ENCODE peak calls at places on chromosome 1, in five cellular contexts. J, P, I, H and K are unnamed samples.
A peak's percentile ranks its signal among the peaks of the same experiment; 100 is the strongest.

GRCh38 chr1:167109125-167109524 is 15.2 kb downstream of the STYXL2 start:
- DNase-seq in J (no peak), P (no peak), I (no peak), H (no peak), K (no peak)

GRCh38 chr1:33161061-33161681 is 20.7 kb downstream of the TRIM62 start:
- DNase-seq in J (no peak), P (no peak), I (no peak), H (no peak), K (no peak)

GRCh38 chr1:162444903-162445302 is 33.0 kb upstream of the SH2D1B start:
- DNase-seq in J (no peak), P (no peak), I (no peak), H (no peak), K (no peak)

GRCh38 chr1:180269848-180270766 is 40.0 kb downstream of the LHX4 start:
- DNase-seq in J (peak; percentile 85), P (no peak), I (no peak), H (no peak), K (peak; percentile 70)

GRCh38 chr1:30356839-30357238 is 366.5 kb downstream of the MATN1 start:
- DNase-seq in J (no peak), P (no peak), I (no peak), H (no peak), K (no peak)

GRCh38 chr1:63557365-63557987 is 34.2 kb downstream of the EFCAB7 start:
- DNase-seq in J (peak; percentile 83), P (peak; percentile 35), I (no peak), H (peak; percentile 37), K (no peak)

GRCh38 chr1:1554926-1555915 is 14.8 kb upstream of the TMEM240 start:
- DNase-seq in J (no peak), P (no peak), I (no peak), H (peak; percentile 48), K (no peak)

GRCh38 chr1:180195916-180196315 is 34.1 kb upstream of the LHX4 start:
- DNase-seq in J (no peak), P (no peak), I (no peak), H (no peak), K (no peak)

GRCh38 chr1:179353546-179353945 is 12.2 kb upstream of the AXDND1 start:
- DNase-seq in J (no peak), P (no peak), I (no peak), H (no peak), K (no peak)

GRCh38 chr1:116309090-116309870 is 63.8 kb upstream of the ATP1A1 start:
- DNase-seq in J (no peak), P (no peak), I (no peak), H (no peak), K (no peak)

DNA sequence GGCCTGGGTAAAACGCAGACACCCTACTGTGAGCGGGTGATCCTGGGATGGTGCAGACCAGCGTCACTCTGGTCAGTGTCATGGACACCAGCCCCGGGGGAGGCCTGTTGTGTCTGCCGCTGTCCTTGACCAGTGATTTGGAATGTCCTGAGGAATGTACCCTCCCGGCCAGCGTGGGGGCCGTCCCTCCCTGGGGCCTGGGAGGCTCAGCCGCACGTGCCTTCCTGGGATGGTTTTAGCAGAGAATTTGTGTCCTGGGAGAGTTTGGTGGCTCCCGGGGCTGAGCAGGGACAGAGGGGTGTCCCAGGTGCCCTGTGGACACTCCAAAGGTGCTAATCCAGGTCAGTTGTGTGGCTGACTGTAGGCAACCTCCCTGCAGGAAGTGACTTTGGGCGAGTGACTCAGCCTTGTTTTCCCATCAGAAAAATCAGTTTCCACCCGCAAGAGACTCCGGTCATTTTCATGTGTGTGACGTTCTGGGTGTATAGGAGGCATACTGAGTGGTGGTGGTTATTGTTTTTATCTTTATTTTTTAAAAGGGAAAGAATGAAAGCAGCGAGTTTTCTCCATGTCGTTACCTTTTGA is 6.3 kb downstream of the ARHGEF16 start:
- DNase-seq in J (no peak), P (no peak), I (no peak), H (no peak), K (no peak)
- H3K4me1 ChIP-seq in J (peaks cover 3% of the 10 kb centered on the region), P (peaks cover 15% of the 10 kb centered on the region), I (no peaks in the 10 kb centered on the region), H (no peaks in the 10 kb centered on the region), K (peaks cover 48% of the 10 kb centered on the region)

GRCh38 chr1:27108588-27108987 is 46.3 kb downstream of the SLC9A1 start:
- DNase-seq in J (no peak), P (no peak), I (no peak), H (no peak), K (no peak)

GRCh38 chr1:27106561-27107323 is 48.2 kb downstream of the SLC9A1 start:
- DNase-seq in J (no peak), P (no peak), I (no peak), H (no peak), K (no peak)

GRCh38 chr1:27105018-27105417 is 49.9 kb downstream of the SLC9A1 start:
- DNase-seq in J (no peak), P (no peak), I (no peak), H (no peak), K (no peak)

GRCh38 chr1:27111771-27112573 is 43.0 kb downstream of the SLC9A1 start:
- DNase-seq in J (no peak), P (peak; percentile 73), I (peak; percentile 69), H (peak; percentile 52), K (no peak)

DNA sequence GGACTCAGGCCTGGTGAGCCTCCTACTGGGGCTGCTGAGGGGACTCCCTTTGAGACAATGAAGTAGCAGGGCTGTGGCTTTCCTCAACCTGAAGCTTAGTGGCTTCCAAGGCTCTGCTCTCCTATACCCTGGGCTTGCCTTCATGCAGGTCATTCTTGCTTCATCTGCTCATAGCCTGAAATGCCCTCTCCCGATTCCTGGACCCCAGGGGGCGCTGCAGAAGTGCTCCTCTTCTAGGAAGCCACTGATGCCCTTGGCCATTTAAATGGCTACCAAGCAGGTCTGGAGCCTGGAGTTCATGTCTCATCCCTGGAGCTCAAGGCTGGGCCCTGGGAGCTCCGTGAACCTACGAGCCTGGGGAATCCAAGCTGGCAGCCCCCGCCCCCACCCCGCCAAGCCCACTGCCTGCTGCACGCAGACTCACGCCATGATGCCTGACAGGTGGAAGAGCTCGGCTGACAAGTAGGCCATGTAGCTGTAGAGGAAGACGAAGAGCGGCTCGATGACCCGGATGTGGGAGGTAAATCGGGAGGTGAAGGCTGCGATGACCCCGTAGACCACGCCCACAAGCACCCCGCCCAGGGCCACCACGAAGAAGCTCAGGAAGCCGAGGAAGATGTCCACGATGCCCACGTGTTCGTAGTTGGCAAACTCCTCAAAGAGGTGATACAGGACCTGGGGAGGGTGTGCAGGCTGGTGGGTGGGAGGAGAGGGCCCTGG is 45.7 kb downstream of the SLC9A1 start:
- DNase-seq in J (peak; percentile 86), P (peak; percentile 38), I (no peak), H (peak; percentile 54), K (no peak)
- TF ChIP-seq CTCF in J (peak; percentile 71), P (peak; percentile 57), I (no peak), H (peak; percentile 84), K (no peak)

DNA sequence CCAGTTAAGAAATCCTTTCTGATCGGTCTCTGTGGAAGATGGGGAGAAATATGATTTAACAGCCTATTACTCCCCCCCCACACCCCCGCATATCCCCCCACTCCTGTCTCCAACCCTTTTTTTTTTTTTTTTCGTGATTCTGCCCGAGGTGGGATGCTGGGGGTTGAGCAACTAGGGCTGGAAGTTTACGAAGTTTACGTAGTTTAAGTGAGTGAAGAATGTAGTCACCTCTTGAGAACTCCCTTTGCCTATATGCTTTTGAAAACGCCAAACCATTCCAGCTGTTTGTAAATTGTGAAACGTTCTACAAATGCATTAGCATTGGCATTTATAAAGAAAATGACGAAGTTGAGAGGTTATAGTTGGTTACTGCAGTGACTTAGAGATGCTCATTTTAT is 815 bp downstream of the NEXN start:
- DNase-seq in J (peak; percentile 63), P (no peak), I (no peak), H (no peak), K (no peak)
- TF ChIP-seq POLR2AphosphoS5 in J (no peak), P (no peak), I (no peak), H (no peak), K (no peak)

GRCh38 chr1:24554714-24555113 is 1.2 kb upstream of the NCMAP start:
- DNase-seq in J (no peak), P (no peak), I (no peak), H (no peak), K (no peak)
- H3K4me1 ChIP-seq in J (peaks cover 7% of the 10 kb centered on the region), P (peaks cover 24% of the 10 kb centered on the region), I (no peaks in the 10 kb centered on the region), H (no peaks in the 10 kb centered on the region), K (peaks cover 9% of the 10 kb centered on the region)

DNA sequence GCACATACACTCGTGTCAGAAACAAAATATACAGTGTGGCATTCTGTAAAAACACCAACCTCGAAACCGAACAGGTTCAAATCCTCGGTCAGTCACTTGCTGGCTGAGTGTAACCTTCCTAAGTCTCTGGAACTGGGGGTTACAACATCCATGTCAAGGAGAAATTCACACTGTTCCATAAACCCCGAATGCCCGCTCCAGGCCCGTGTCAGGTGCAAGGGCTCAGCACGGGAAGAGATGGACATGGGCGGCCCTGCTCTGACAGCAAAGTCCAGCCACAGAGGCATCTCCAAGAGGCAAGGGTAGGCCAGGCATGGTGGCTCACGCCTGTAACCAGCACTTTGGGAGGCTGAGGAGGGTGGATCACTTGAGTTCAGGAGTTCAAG is 79.5 kb downstream of the SLC66A1 start:
- DNase-seq in J (no peak), P (no peak), I (no peak), H (no peak), K (no peak)
- TF ChIP-seq CTCF in J (peak; percentile 31), P (no peak), I (no peak), H (no peak), K (no peak)

GRCh38 chr1:56189946-56190920 is 389.1 kb downstream of the PLPP3 start:
- DNase-seq in J (peak; percentile 83), P (peak; percentile 6), I (no peak), H (no peak), K (no peak)
- TF ChIP-seq POLR2AphosphoS5 in J (no peak), P (no peak), I (no peak), H (no peak), K (no peak)